ENCODE peak calls at places on chromosome 9, in seven cellular contexts. M is foreskin fibroblast, B is IMR-90, K is cardiac fibroblast, W is fibroblast of pulmonary artery, Z is coronary artery, H is adrenal gland. Y is an unnamed sample.

GRCh38 chr9:37564931-37565330 is 11.2 kb downstream of the FBXO10 start:
- DNase-seq in M (no peak), B (no peak), K (no peak), W (no peak), Z (no peak), H (no peak), Y (no peak)

GRCh38 chr9:86589273-86589672 is 235.1 kb upstream of the TUT7 start:
- DNase-seq in M (no peak), B (no peak), K (no peak), W (no peak), Z (no peak), H (no peak), Y (no peak)

GRCh38 chr9:118003240-118003639 is 299.0 kb downstream of the TLR4 start:
- DNase-seq in M (no peak), B (no peak), K (no peak), W (no peak), Z (no peak), H (no peak), Y (no peak)

GRCh38 chr9:14585730-14586473 is 107.3 kb downstream of the ZDHHC21 start:
- DNase-seq in M (no peak), B (no peak), K (no peak), W (no peak), Z (no peak), H (no peak), Y (no peak)

GRCh38 chr9:113558632-113559502 is 95.3 kb downstream of the RGS3 start:
- DNase-seq in M (peak; percentile 88), B (peak; percentile 82), K (peak; percentile 97), W (peak; percentile 93), Z (peak; percentile 98), H (peak; percentile 99), Y (peak; percentile 74)

GRCh38 chr9:92896037-92896436 is 18.2 kb upstream of the ZNF484 start:
- DNase-seq in M (no peak), B (no peak), K (no peak), W (no peak), Z (no peak), H (no peak), Y (no peak)

GRCh38 chr9:75033789-75034473 is 5.8 kb upstream of the CARNMT1 start:
- DNase-seq in M (peak; percentile 21), B (peak; percentile 79), K (no peak), W (no peak), Z (no peak), H (no peak), Y (no peak)

GRCh38 chr9:36144322-36145206 is 8.0 kb downstream of the GLIPR2 start:
- DNase-seq in M (no peak), B (no peak), K (no peak), W (no peak), Z (no peak), H (no peak), Y (no peak)

GRCh38 chr9:36132081-36132480 is 4.5 kb upstream of the GLIPR2 start:
- DNase-seq in M (peak; percentile 80), B (peak; percentile 39), K (peak; percentile 64), W (peak; percentile 64), Z (no peak), H (no peak), Y (peak; percentile 29)

GRCh38 chr9:114494776-114495569 is 10.3 kb downstream of the WHRN start:
- DNase-seq in M (no peak), B (no peak), K (no peak), W (no peak), Z (no peak), H (no peak), Y (no peak)

GRCh38 chr9:95017661-95018060 is 291.2 kb downstream of the AOPEP start:
- DNase-seq in M (no peak), B (peak; percentile 56), K (no peak), W (no peak), Z (no peak), H (no peak), Y (no peak)

GRCh38 chr9:69130456-69131441 is 43.3 kb upstream of the TJP2 start:
- DNase-seq in M (peak; percentile 91), B (peak; percentile 90), K (peak; percentile 90), W (peak; percentile 90), Z (no peak), H (peak; percentile 76), Y (peak; percentile 63)

GRCh38 chr9:100219347-100219746 is 120.3 kb downstream of the INVS start:
- DNase-seq in M (no peak), B (no peak), K (no peak), W (no peak), Z (no peak), H (no peak), Y (peak; percentile 19)

GRCh38 chr9:78121488-78121887 is 89.9 kb upstream of the GNAQ start:
- DNase-seq in M (peak; percentile 81), B (peak; percentile 58), K (peak; percentile 76), W (peak; percentile 77), Z (no peak), H (peak; percentile 42), Y (peak; percentile 81)
- TF ChIP-seq CTCF in M (peak; percentile 83), B (peak; percentile 79), K (peak; percentile 76), W (peak; percentile 81), Z (peak; percentile 29), H (peak; percentile 43), Y (peak; percentile 88)

DNA sequence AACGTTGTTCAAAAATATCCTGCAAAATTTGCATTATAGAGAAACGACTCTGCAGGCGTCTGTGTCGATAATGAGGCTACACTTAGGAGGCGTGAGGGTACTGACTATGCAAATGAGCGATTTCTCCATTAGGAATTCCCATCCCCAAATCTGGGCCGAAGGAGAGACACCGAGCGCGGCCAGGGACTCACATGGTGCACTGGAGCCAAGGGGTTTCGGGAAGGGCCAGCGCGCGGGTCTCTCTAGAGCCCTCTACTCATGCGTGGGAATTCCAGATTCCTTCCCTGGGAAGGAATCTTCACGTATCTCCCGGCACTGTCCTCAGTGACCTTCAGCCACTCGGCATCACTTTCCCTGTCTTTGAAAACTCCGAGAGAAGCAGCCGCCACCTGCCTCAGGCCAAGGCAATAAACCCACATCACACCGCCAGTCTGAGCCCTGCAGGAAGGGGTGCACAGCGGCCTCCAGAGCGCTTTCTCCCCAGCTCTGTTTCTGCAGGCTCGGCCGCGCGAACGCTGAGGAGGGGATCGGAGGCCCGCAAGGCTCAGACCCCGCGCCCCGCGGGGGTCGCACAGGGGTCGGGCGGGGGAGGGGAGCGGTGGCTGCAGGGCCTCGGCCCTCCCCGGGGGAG is 653 bp upstream of the DENND4C start:
- DNase-seq in M (no peak), B (no peak), K (no peak), W (no peak), Z (no peak), H (peak; percentile 70), Y (peak; percentile 56)
- TF ChIP-seq CTCF in M (no peak), B (no peak), K (no peak), W (no peak), Z (no peak), H (no peak), Y (no peak)

GRCh38 chr9:892123-892522 is 50.6 kb downstream of the DMRT1 start:
- DNase-seq in M (no peak), B (no peak), K (no peak), W (no peak), Z (no peak), H (no peak), Y (no peak)
- TF ChIP-seq CTCF in M (no peak), B (peak; percentile 5), K (no peak), W (no peak), Z (no peak), H (no peak), Y (peak; percentile 14)

DNA sequence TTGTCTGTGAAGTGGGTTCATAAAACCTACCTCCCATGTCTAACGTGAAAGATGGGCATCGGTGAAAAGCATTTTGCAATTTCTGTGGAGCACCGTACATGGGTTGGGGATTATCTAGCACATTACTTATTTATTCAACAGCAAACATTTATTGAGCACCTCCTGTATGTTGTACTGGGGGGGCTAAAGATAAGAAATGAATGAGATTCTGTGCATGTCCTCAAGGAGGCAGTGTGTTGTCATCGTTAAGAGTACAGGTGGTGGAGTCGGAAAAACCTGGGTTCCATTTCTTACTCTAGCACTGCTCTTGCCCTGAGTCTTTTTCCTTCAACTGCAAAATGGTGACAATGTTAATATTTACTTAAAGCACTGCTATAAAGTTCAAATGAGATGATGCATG is 30.4 kb upstream of the DENND1A start:
- DNase-seq in M (no peak), B (no peak), K (no peak), W (no peak), Z (no peak), H (no peak), Y (no peak)
- TF ChIP-seq CTCF in M (no peak), B (no peak), K (no peak), W (no peak), Z (no peak), H (no peak), Y (peak; percentile 12)

GRCh38 chr9:76394023-76394895 is at the start of gene RFK:
- DNase-seq in M (peak; percentile 98), B (peak; percentile 93), K (peak; percentile 97), W (peak; percentile 95), Z (peak; percentile 97), H (peak; percentile 90), Y (peak; percentile 96)
- TF ChIP-seq CTCF in M (peak; percentile 47), B (peak; percentile 54), K (no peak), W (peak; percentile 25), Z (no peak), H (peak; percentile 39), Y (peak; percentile 49)

GRCh38 chr9:98253563-98253962 is 1.9 kb downstream of the TBC1D2 start:
- DNase-seq in M (no peak), B (no peak), K (no peak), W (no peak), Z (no peak), H (no peak), Y (no peak)

GRCh38 chr9:98256632-98257218 is 1.3 kb upstream of the TBC1D2 start:
- DNase-seq in M (peak; percentile 11), B (no peak), K (no peak), W (no peak), Z (no peak), H (no peak), Y (peak; percentile 31)

GRCh38 chr9:98254236-98255063 is 999 bp downstream of the TBC1D2 start:
- DNase-seq in M (no peak), B (no peak), K (no peak), W (no peak), Z (no peak), H (no peak), Y (peak; percentile 36)

GRCh38 chr9:98255064-98255577 is 328 bp downstream of the TBC1D2 start:
- DNase-seq in M (peak; percentile 70), B (peak; percentile 61), K (peak; percentile 54), W (peak; percentile 52), Z (no peak), H (no peak), Y (peak; percentile 70)

GRCh38 chr9:98255578-98256296 is at the start of gene TBC1D2:
- DNase-seq in M (peak; percentile 97), B (peak; percentile 90), K (peak; percentile 96), W (peak; percentile 95), Z (peak; percentile 96), H (peak; percentile 94), Y (peak; percentile 94)
- TF ChIP-seq CTCF in M (peak; percentile 4), B (no peak), K (peak; percentile 40), W (peak; percentile 20), Z (no peak), H (peak; percentile 13), Y (peak; percentile 41)

DNA sequence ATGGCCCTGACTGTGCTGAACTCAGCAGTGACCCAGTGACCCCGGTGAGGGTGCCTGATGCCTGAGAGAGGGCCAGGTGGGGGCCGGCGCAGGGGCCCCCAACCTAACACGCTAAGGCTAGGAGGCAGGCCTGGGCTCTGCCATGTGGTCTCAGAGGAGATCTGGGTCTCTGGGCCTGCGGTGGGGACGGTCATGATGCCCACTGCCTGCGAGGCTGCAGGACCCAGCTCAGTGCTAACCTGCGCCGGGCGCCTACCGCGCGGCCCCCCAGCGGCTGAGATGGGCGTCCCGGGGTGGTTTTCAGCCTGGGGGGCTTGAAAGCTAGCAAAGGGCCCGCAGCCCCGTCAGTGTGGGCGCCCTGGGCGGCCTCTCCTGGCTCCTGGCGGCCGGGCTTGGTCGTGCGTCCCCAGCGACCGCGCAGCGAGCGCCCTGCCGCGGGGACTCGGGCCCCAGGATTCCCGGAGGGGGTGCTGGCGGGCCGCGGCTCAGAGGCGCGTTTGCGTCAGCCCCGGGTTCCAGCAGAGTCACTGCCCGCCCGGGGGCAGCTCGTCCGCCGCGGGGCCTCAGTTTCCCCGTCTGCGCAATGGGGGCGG is 2.5 kb downstream of the EGFL7 start:
- DNase-seq in M (peak; percentile 41), B (no peak), K (no peak), W (no peak), Z (no peak), H (no peak), Y (no peak)
- TF ChIP-seq CTCF in M (peak; percentile 15), B (peak; percentile 30), K (peak; percentile 4), W (peak; percentile 3), Z (no peak), H (peak; percentile 20), Y (peak; percentile 2)